ENCODE peak calls at places on chromosomes 4 and X, in six cellular contexts. I is iris pigment epithelial cell, U is cardiac fibroblast, E is tibial artery, Z is GM04504, J is NCI-H748 treated with DMSO at 0.1 percent for 48 hours. G is an unnamed sample.

GRCh38 chr4:24978291-24979072 is 52.3 kb downstream of the LGI2 start:
- DNase-seq in Z (no peak), I (no peak), E (no peak), U (no peak), J (no peak), G (no peak)

GRCh38 chrX:150361777-150362351 is 1.3 kb upstream of the MAMLD1 start:
- DNase-seq in E (peak), Z (no peak), J (no peak), U (no peak), I (no peak), G (no peak)

GRCh38 chr4:4758708-4759107 is 100.8 kb upstream of the MSX1 start:
- DNase-seq in Z (no peak), E (no peak), J (no peak), I (no peak), U (no peak), G (no peak)

GRCh38 chrX:44183329-44183728 is 160.1 kb downstream of the EFHC2 start:
- DNase-seq in U (no peak), Z (no peak), E (no peak), I (no peak), J (no peak), G (no peak)

GRCh38 chr4:39061450-39061849 is 582 bp upstream of the KLHL5 start:
- DNase-seq in E (no peak), I (no peak), J (no peak), U (no peak), Z (no peak), G (no peak)

GRCh38 chr4:159446266-159446976 is 343.5 kb downstream of the RAPGEF2 start:
- DNase-seq in U (peak), E (peak), Z (peak), I (peak), J (peak), G (peak)

GRCh38 chr4:184476660-184477059 is 2.3 kb upstream of the IRF2 start:
- DNase-seq in U (no peak), J (no peak), E (no peak), Z (no peak), I (no peak), G (no peak)

GRCh38 chrX:1421433-1422134 is 29.7 kb upstream of the SLC25A6 start:
- DNase-seq in I (no peak), Z (no peak), J (no peak), E (peak), U (no peak), G (peak)